ENCODE peak calls at places on chromosome 9, in four cellular contexts. One of them, this sample, is unnamed.

GRCh38 chr9:116262421-116262820 is 108.8 kb downstream of the PAPPA start:
- DNase-seq in anterior cingulate cortex: no peak
- DNase-seq in stimulated activated CD4-positive, alpha-beta T cell treated with anti-CD3 and anti-CD28 coated beads, Interleukin-12 subunit alpha, Interleukin-12 subunit beta, amount 100 ng/mL, for 24 hours: no peak
- DNase-seq in stromal cell of bone marrow: no peak
- DNase-seq in this sample: no peak

GRCh38 chr9:92059669-92060068 is 55.5 kb downstream of the SPTLC1 start:
- DNase-seq in anterior cingulate cortex: no peak
- DNase-seq in stimulated activated CD4-positive, alpha-beta T cell treated with anti-CD3 and anti-CD28 coated beads, Interleukin-12 subunit alpha, Interleukin-12 subunit beta, amount 100 ng/mL, for 24 hours: no peak
- DNase-seq in stromal cell of bone marrow: no peak
- DNase-seq in this sample: no peak

GRCh38 chr9:10366171-10366779 is 246.5 kb downstream of the PTPRD start:
- DNase-seq in anterior cingulate cortex: no peak
- DNase-seq in stimulated activated CD4-positive, alpha-beta T cell treated with anti-CD3 and anti-CD28 coated beads, Interleukin-12 subunit alpha, Interleukin-12 subunit beta, amount 100 ng/mL, for 24 hours: no peak
- DNase-seq in stromal cell of bone marrow: peak
- DNase-seq in this sample: no peak

GRCh38 chr9:27712826-27713225 is 139.5 kb upstream of the C9orf72 start:
- DNase-seq in anterior cingulate cortex: no peak
- DNase-seq in stimulated activated CD4-positive, alpha-beta T cell treated with anti-CD3 and anti-CD28 coated beads, Interleukin-12 subunit alpha, Interleukin-12 subunit beta, amount 100 ng/mL, for 24 hours: no peak
- DNase-seq in stromal cell of bone marrow: no peak
- DNase-seq in this sample: no peak

GRCh38 chr9:101018391-101018990 is 10.0 kb upstream of the PLPPR1 start:
- DNase-seq in anterior cingulate cortex: no peak
- DNase-seq in stimulated activated CD4-positive, alpha-beta T cell treated with anti-CD3 and anti-CD28 coated beads, Interleukin-12 subunit alpha, Interleukin-12 subunit beta, amount 100 ng/mL, for 24 hours: no peak
- DNase-seq in stromal cell of bone marrow: no peak
- DNase-seq in this sample: no peak

GRCh38 chr9:94874316-94874715 is 147.8 kb downstream of the AOPEP start:
- DNase-seq in anterior cingulate cortex: no peak
- DNase-seq in stimulated activated CD4-positive, alpha-beta T cell treated with anti-CD3 and anti-CD28 coated beads, Interleukin-12 subunit alpha, Interleukin-12 subunit beta, amount 100 ng/mL, for 24 hours: no peak
- DNase-seq in stromal cell of bone marrow: peak
- DNase-seq in this sample: no peak

GRCh38 chr9:109471994-109472393 is 26.1 kb downstream of the PTPN3 start:
- DNase-seq in anterior cingulate cortex: no peak
- DNase-seq in stimulated activated CD4-positive, alpha-beta T cell treated with anti-CD3 and anti-CD28 coated beads, Interleukin-12 subunit alpha, Interleukin-12 subunit beta, amount 100 ng/mL, for 24 hours: no peak
- DNase-seq in stromal cell of bone marrow: no peak
- DNase-seq in this sample: no peak

GRCh38 chr9:37201581-37201980 is 81.2 kb downstream of the ZCCHC7 start:
- DNase-seq in anterior cingulate cortex: no peak
- DNase-seq in stimulated activated CD4-positive, alpha-beta T cell treated with anti-CD3 and anti-CD28 coated beads, Interleukin-12 subunit alpha, Interleukin-12 subunit beta, amount 100 ng/mL, for 24 hours: no peak
- DNase-seq in stromal cell of bone marrow: no peak
- DNase-seq in this sample: no peak

GRCh38 chr9:103242025-103242424 is 246.9 kb downstream of the CYLC2 start:
- DNase-seq in anterior cingulate cortex: no peak
- DNase-seq in stimulated activated CD4-positive, alpha-beta T cell treated with anti-CD3 and anti-CD28 coated beads, Interleukin-12 subunit alpha, Interleukin-12 subunit beta, amount 100 ng/mL, for 24 hours: no peak
- DNase-seq in stromal cell of bone marrow: no peak
- DNase-seq in this sample: no peak

GRCh38 chr9:116287721-116288120 is 134.1 kb downstream of the PAPPA start:
- DNase-seq in anterior cingulate cortex: no peak
- DNase-seq in stimulated activated CD4-positive, alpha-beta T cell treated with anti-CD3 and anti-CD28 coated beads, Interleukin-12 subunit alpha, Interleukin-12 subunit beta, amount 100 ng/mL, for 24 hours: no peak
- DNase-seq in stromal cell of bone marrow: peak
- DNase-seq in this sample: no peak

GRCh38 chr9:14366071-14366470 is 52.1 kb upstream of the NFIB start:
- DNase-seq in anterior cingulate cortex: no peak
- DNase-seq in stimulated activated CD4-positive, alpha-beta T cell treated with anti-CD3 and anti-CD28 coated beads, Interleukin-12 subunit alpha, Interleukin-12 subunit beta, amount 100 ng/mL, for 24 hours: no peak
- DNase-seq in stromal cell of bone marrow: peak
- DNase-seq in this sample: no peak

GRCh38 chr9:116502746-116503145 is 184.4 kb upstream of the TRIM32 start:
- DNase-seq in anterior cingulate cortex: no peak
- DNase-seq in stimulated activated CD4-positive, alpha-beta T cell treated with anti-CD3 and anti-CD28 coated beads, Interleukin-12 subunit alpha, Interleukin-12 subunit beta, amount 100 ng/mL, for 24 hours: no peak
- DNase-seq in stromal cell of bone marrow: no peak
- DNase-seq in this sample: no peak

GRCh38 chr9:15136646-15137045 is 170.4 kb downstream of the TTC39B start:
- DNase-seq in anterior cingulate cortex: no peak
- DNase-seq in stimulated activated CD4-positive, alpha-beta T cell treated with anti-CD3 and anti-CD28 coated beads, Interleukin-12 subunit alpha, Interleukin-12 subunit beta, amount 100 ng/mL, for 24 hours: no peak
- DNase-seq in stromal cell of bone marrow: no peak
- DNase-seq in this sample: no peak

GRCh38 chr9:83219924-83220438 is 157.0 kb upstream of the RASEF start:
- DNase-seq in anterior cingulate cortex: no peak
- DNase-seq in stimulated activated CD4-positive, alpha-beta T cell treated with anti-CD3 and anti-CD28 coated beads, Interleukin-12 subunit alpha, Interleukin-12 subunit beta, amount 100 ng/mL, for 24 hours: no peak
- DNase-seq in stromal cell of bone marrow: no peak
- DNase-seq in this sample: no peak

GRCh38 chr9:281753-282645 is 67.3 kb downstream of the DOCK8 start:
- DNase-seq in anterior cingulate cortex: no peak
- DNase-seq in stimulated activated CD4-positive, alpha-beta T cell treated with anti-CD3 and anti-CD28 coated beads, Interleukin-12 subunit alpha, Interleukin-12 subunit beta, amount 100 ng/mL, for 24 hours: no peak
- DNase-seq in stromal cell of bone marrow: no peak
- DNase-seq in this sample: no peak

GRCh38 chr9:77783518-77783917 is 135.4 kb upstream of the GNA14 start:
- DNase-seq in anterior cingulate cortex: no peak
- DNase-seq in stimulated activated CD4-positive, alpha-beta T cell treated with anti-CD3 and anti-CD28 coated beads, Interleukin-12 subunit alpha, Interleukin-12 subunit beta, amount 100 ng/mL, for 24 hours: no peak
- DNase-seq in stromal cell of bone marrow: no peak
- DNase-seq in this sample: no peak

GRCh38 chr9:94981661-94982060 is 255.2 kb downstream of the AOPEP start:
- DNase-seq in anterior cingulate cortex: no peak
- DNase-seq in stimulated activated CD4-positive, alpha-beta T cell treated with anti-CD3 and anti-CD28 coated beads, Interleukin-12 subunit alpha, Interleukin-12 subunit beta, amount 100 ng/mL, for 24 hours: no peak
- DNase-seq in stromal cell of bone marrow: no peak
- DNase-seq in this sample: no peak

GRCh38 chr9:106929471-106930198 is 66.7 kb downstream of the ZNF462 start:
- DNase-seq in anterior cingulate cortex: no peak
- DNase-seq in stimulated activated CD4-positive, alpha-beta T cell treated with anti-CD3 and anti-CD28 coated beads, Interleukin-12 subunit alpha, Interleukin-12 subunit beta, amount 100 ng/mL, for 24 hours: no peak
- DNase-seq in stromal cell of bone marrow: no peak
- DNase-seq in this sample: no peak

GRCh38 chr9:91915524-91916266 is 34.3 kb downstream of the ROR2 start:
- DNase-seq in anterior cingulate cortex: no peak
- DNase-seq in stimulated activated CD4-positive, alpha-beta T cell treated with anti-CD3 and anti-CD28 coated beads, Interleukin-12 subunit alpha, Interleukin-12 subunit beta, amount 100 ng/mL, for 24 hours: no peak
- DNase-seq in stromal cell of bone marrow: no peak
- DNase-seq in this sample: no peak

GRCh38 chr9:124392855-124393460 is 22.3 kb downstream of the PSMB7 start:
- DNase-seq in anterior cingulate cortex: no peak
- DNase-seq in stimulated activated CD4-positive, alpha-beta T cell treated with anti-CD3 and anti-CD28 coated beads, Interleukin-12 subunit alpha, Interleukin-12 subunit beta, amount 100 ng/mL, for 24 hours: no peak
- DNase-seq in stromal cell of bone marrow: peak
- DNase-seq in this sample: peak

GRCh38 chr9:132546148-132547051 is 36.0 kb upstream of the BARHL1 start:
- DNase-seq in anterior cingulate cortex: no peak
- DNase-seq in stimulated activated CD4-positive, alpha-beta T cell treated with anti-CD3 and anti-CD28 coated beads, Interleukin-12 subunit alpha, Interleukin-12 subunit beta, amount 100 ng/mL, for 24 hours: no peak
- DNase-seq in stromal cell of bone marrow: no peak
- DNase-seq in this sample: no peak

GRCh38 chr9:82532504-82532903 is 530.4 kb downstream of the RASEF start:
- DNase-seq in anterior cingulate cortex: no peak
- DNase-seq in stimulated activated CD4-positive, alpha-beta T cell treated with anti-CD3 and anti-CD28 coated beads, Interleukin-12 subunit alpha, Interleukin-12 subunit beta, amount 100 ng/mL, for 24 hours: no peak
- DNase-seq in stromal cell of bone marrow: no peak
- DNase-seq in this sample: no peak

GRCh38 chr9:32811251-32811650 is 27.9 kb downstream of the TMEM215 start:
- DNase-seq in anterior cingulate cortex: no peak
- DNase-seq in stimulated activated CD4-positive, alpha-beta T cell treated with anti-CD3 and anti-CD28 coated beads, Interleukin-12 subunit alpha, Interleukin-12 subunit beta, amount 100 ng/mL, for 24 hours: no peak
- DNase-seq in stromal cell of bone marrow: no peak
- DNase-seq in this sample: no peak

GRCh38 chr9:121743441-121744001 is 92.1 kb downstream of the DAB2IP start:
- DNase-seq in anterior cingulate cortex: peak
- DNase-seq in stimulated activated CD4-positive, alpha-beta T cell treated with anti-CD3 and anti-CD28 coated beads, Interleukin-12 subunit alpha, Interleukin-12 subunit beta, amount 100 ng/mL, for 24 hours: no peak
- DNase-seq in stromal cell of bone marrow: peak
- DNase-seq in this sample: no peak

GRCh38 chr9:109906766-109907382 is 126.9 kb downstream of the PALM2AKAP2 start:
- DNase-seq in anterior cingulate cortex: no peak
- DNase-seq in stimulated activated CD4-positive, alpha-beta T cell treated with anti-CD3 and anti-CD28 coated beads, Interleukin-12 subunit alpha, Interleukin-12 subunit beta, amount 100 ng/mL, for 24 hours: no peak
- DNase-seq in stromal cell of bone marrow: no peak
- DNase-seq in this sample: no peak

GRCh38 chr9:137761032-137761431 is 116.5 kb upstream of the CACNA1B start:
- DNase-seq in anterior cingulate cortex: no peak
- DNase-seq in stimulated activated CD4-positive, alpha-beta T cell treated with anti-CD3 and anti-CD28 coated beads, Interleukin-12 subunit alpha, Interleukin-12 subunit beta, amount 100 ng/mL, for 24 hours: no peak
- DNase-seq in stromal cell of bone marrow: no peak
- DNase-seq in this sample: no peak

GRCh38 chr9:129497064-129497836 is 123.7 kb downstream of the C9orf50 start:
- DNase-seq in anterior cingulate cortex: no peak
- DNase-seq in stimulated activated CD4-positive, alpha-beta T cell treated with anti-CD3 and anti-CD28 coated beads, Interleukin-12 subunit alpha, Interleukin-12 subunit beta, amount 100 ng/mL, for 24 hours: no peak
- DNase-seq in stromal cell of bone marrow: no peak
- DNase-seq in this sample: no peak

GRCh38 chr9:133460405-133461175 is 812 bp downstream of the CACFD1 start:
- DNase-seq in anterior cingulate cortex: no peak
- DNase-seq in stimulated activated CD4-positive, alpha-beta T cell treated with anti-CD3 and anti-CD28 coated beads, Interleukin-12 subunit alpha, Interleukin-12 subunit beta, amount 100 ng/mL, for 24 hours: no peak
- DNase-seq in stromal cell of bone marrow: no peak
- DNase-seq in this sample: no peak

GRCh38 chr9:37575511-37575914 is 667 bp downstream of the FBXO10 start:
- DNase-seq in anterior cingulate cortex: no peak
- DNase-seq in stimulated activated CD4-positive, alpha-beta T cell treated with anti-CD3 and anti-CD28 coated beads, Interleukin-12 subunit alpha, Interleukin-12 subunit beta, amount 100 ng/mL, for 24 hours: no peak
- DNase-seq in stromal cell of bone marrow: no peak
- DNase-seq in this sample: no peak

GRCh38 chr9:131091352-131091992 is 4.9 kb upstream of the AIF1L start:
- DNase-seq in anterior cingulate cortex: no peak
- DNase-seq in stimulated activated CD4-positive, alpha-beta T cell treated with anti-CD3 and anti-CD28 coated beads, Interleukin-12 subunit alpha, Interleukin-12 subunit beta, amount 100 ng/mL, for 24 hours: no peak
- DNase-seq in stromal cell of bone marrow: no peak
- DNase-seq in this sample: no peak

GRCh38 chr9:7433508-7434292 is 365.9 kb downstream of the DMAC1 start:
- DNase-seq in anterior cingulate cortex: no peak
- DNase-seq in stimulated activated CD4-positive, alpha-beta T cell treated with anti-CD3 and anti-CD28 coated beads, Interleukin-12 subunit alpha, Interleukin-12 subunit beta, amount 100 ng/mL, for 24 hours: no peak
- DNase-seq in stromal cell of bone marrow: no peak
- DNase-seq in this sample: no peak

GRCh38 chr9:81849631-81850259 is 78.5 kb upstream of the SPATA31D4 start:
- DNase-seq in anterior cingulate cortex: no peak
- DNase-seq in stimulated activated CD4-positive, alpha-beta T cell treated with anti-CD3 and anti-CD28 coated beads, Interleukin-12 subunit alpha, Interleukin-12 subunit beta, amount 100 ng/mL, for 24 hours: no peak
- DNase-seq in stromal cell of bone marrow: no peak
- DNase-seq in this sample: no peak

GRCh38 chr9:127132375-127132774 is 9.9 kb upstream of the ANGPTL2 start:
- DNase-seq in anterior cingulate cortex: no peak
- DNase-seq in stimulated activated CD4-positive, alpha-beta T cell treated with anti-CD3 and anti-CD28 coated beads, Interleukin-12 subunit alpha, Interleukin-12 subunit beta, amount 100 ng/mL, for 24 hours: no peak
- DNase-seq in stromal cell of bone marrow: no peak
- DNase-seq in this sample: no peak

GRCh38 chr9:89446440-89447310 is 51.2 kb downstream of the SEMA4D start:
- DNase-seq in anterior cingulate cortex: no peak
- DNase-seq in stimulated activated CD4-positive, alpha-beta T cell treated with anti-CD3 and anti-CD28 coated beads, Interleukin-12 subunit alpha, Interleukin-12 subunit beta, amount 100 ng/mL, for 24 hours: no peak
- DNase-seq in stromal cell of bone marrow: no peak
- DNase-seq in this sample: no peak

GRCh38 chr9:34242830-34243229 is 64.0 kb downstream of the UBAP1 start:
- DNase-seq in anterior cingulate cortex: no peak
- DNase-seq in stimulated activated CD4-positive, alpha-beta T cell treated with anti-CD3 and anti-CD28 coated beads, Interleukin-12 subunit alpha, Interleukin-12 subunit beta, amount 100 ng/mL, for 24 hours: no peak
- DNase-seq in stromal cell of bone marrow: no peak
- DNase-seq in this sample: no peak

This sample was measured in GOT3.